ENCODE peak calls at places on chromosomes 12 and 14, in four cellular contexts. R is NCI-H1417, N is GM04504, W is germinal center. S is an unnamed sample.
A peak's percentile ranks its signal among the peaks of the same experiment; 100 is the strongest.

GRCh38 chr14:28707814-28708213 is 58.8 kb upstream of the FOXG1 start:
- DNase-seq in R (no peak), N (peak; percentile 3), W (no peak), S (no peak)

GRCh38 chr12:130945793-130946492 is 7.8 kb upstream of the ADGRD1 start:
- DNase-seq in R (no peak), N (no peak), W (no peak), S (no peak)

GRCh38 chr12:96239711-96240234 is 45.6 kb downstream of the ELK3 start:
- DNase-seq in R (no peak), N (no peak), W (no peak), S (no peak)

GRCh38 chr12:121822393-121823100 is 18.7 kb downstream of the SETD1B start:
- DNase-seq in R (no peak), N (no peak), W (no peak), S (no peak)

GRCh38 chr12:15443050-15443449 is 120.7 kb downstream of the PTPRO start:
- DNase-seq in R (no peak), N (no peak), W (no peak), S (no peak)

GRCh38 chr12:52590021-52590420 is 11.2 kb downstream of the KRT72 start:
- DNase-seq in R (no peak), N (no peak), W (no peak), S (no peak)

GRCh38 chr12:28172434-28173030 is 17.7 kb upstream of the CCDC91 start:
- DNase-seq in R (peak; percentile 4), N (peak; percentile 47), W (peak; percentile 11), S (peak; percentile 57)

GRCh38 chr14:20976291-20976690 is 13.5 kb upstream of the METTL17 start:
- DNase-seq in R (no peak), N (no peak), W (no peak), S (no peak)

GRCh38 chr14:54691525-54692260 is 124.8 kb downstream of the SAMD4A start:
- DNase-seq in R (peak; percentile 28), N (peak; percentile 53), W (peak; percentile 46), S (peak; percentile 34)

GRCh38 chr12:143964-144649 is 69.8 kb downstream of the SLC6A12 start:
- DNase-seq in R (peak; percentile 31), N (no peak), W (no peak), S (no peak)

GRCh38 chr12:2194060-2194459 is 141.3 kb downstream of the CACNA1C start:
- DNase-seq in R (no peak), N (no peak), W (no peak), S (no peak)

GRCh38 chr12:127926004-127926403 is 341.0 kb upstream of the TMEM132C start:
- DNase-seq in R (no peak), N (no peak), W (no peak), S (no peak)

S was measured in NAMALWA.